ENCODE peak calls at places on chromosomes 6 and 20, in six cellular contexts. M is H9, B is IMR-90, W is neuronal stem cell, V is H1, P is mesenchymal stem cell. A is an unnamed sample.

GRCh38 chr20:33893314-33893713 is 82.2 kb downstream of the CHMP4B start:
- DNase-seq in W (no peak), M (no peak), B (peak), V (no peak), P (peak), A (no peak)

GRCh38 chr20:46366826-46367225 is 39.6 kb downstream of the ELMO2 start:
- DNase-seq in M (no peak), P (no peak), W (no peak), V (no peak), B (no peak), A (no peak)

GRCh38 chr20:51691703-51692102 is 76.5 kb downstream of the ATP9A start:
- DNase-seq in P (no peak), W (no peak), M (no peak), B (no peak), V (no peak), A (no peak)

GRCh38 chr6:87700729-87701675 is 1.0 kb downstream of the AKIRIN2 start:
- DNase-seq in W (peak), M (no peak), V (no peak), B (peak), P (peak), A (peak)

GRCh38 chr6:146693342-146693741 is 94.6 kb downstream of the ADGB start:
- DNase-seq in B (no peak), M (no peak), P (no peak), W (no peak), V (no peak), A (no peak)

GRCh38 chr20:44785768-44786167 is 24.6 kb downstream of the RIMS4 start:
- DNase-seq in V (peak), B (no peak), W (no peak), P (no peak), M (peak), A (peak)

GRCh38 chr6:31094389-31094881 is 17.9 kb downstream of the C6orf15 start:
- DNase-seq in P (no peak), M (no peak), W (no peak), B (no peak), V (no peak), A (no peak)

GRCh38 chr6:144753023-144753705 is 468.0 kb downstream of the UTRN start:
- DNase-seq in M (no peak), W (no peak), B (no peak), V (no peak), P (no peak), A (no peak)

GRCh38 chr6:36765943-36766648 is 68.5 kb downstream of the RAB44 start:
- DNase-seq in P (peak), M (peak), V (peak), W (peak), B (peak), A (peak)

GRCh38 chr20:62104791-62105345 is 17.4 kb upstream of the LSM14B start:
- DNase-seq in W (no peak), B (peak), V (no peak), M (no peak), P (no peak), A (no peak)

GRCh38 chr6:101351173-101351572 is 42.3 kb upstream of the GRIK2 start:
- DNase-seq in M (no peak), W (no peak), V (no peak), B (no peak), P (no peak), A (no peak)

GRCh38 chr6:161373905-161374451 is 100.1 kb upstream of the AGPAT4 start:
- DNase-seq in P (peak), W (peak), V (peak), B (peak), M (peak), A (peak)

GRCh38 chr20:46237221-46237620 is 71.1 kb downstream of the CDH22 start:
- DNase-seq in V (no peak), P (no peak), B (no peak), M (peak), W (no peak), A (peak)

GRCh38 chr6:160137989-160138835 is 16.6 kb downstream of the SLC22A1 start:
- DNase-seq in B (peak), W (peak), M (no peak), V (no peak), P (peak), A (peak)

GRCh38 chr20:35619196-35620095 is 3.8 kb downstream of the SPAG4 start:
- DNase-seq in P (peak), W (peak), M (peak), V (peak), B (peak), A (peak)

GRCh38 chr20:52003976-52004375 is 187.6 kb downstream of the ZFP64 start:
- DNase-seq in P (no peak), W (peak), V (no peak), M (no peak), B (no peak), A (no peak)

GRCh38 chr20:58407966-58408557 is 19.0 kb downstream of the VAPB start:
- DNase-seq in W (no peak), M (no peak), V (no peak), P (peak), B (no peak), A (no peak)

GRCh38 chr6:118768904-118769325 is 117.5 kb upstream of the CEP85L start:
- DNase-seq in M (no peak), P (no peak), W (no peak), B (no peak), V (no peak), A (no peak)

GRCh38 chr20:53839423-53840176 is 230.8 kb downstream of the BCAS1 start:
- DNase-seq in P (no peak), B (no peak), M (no peak), W (no peak), V (no peak), A (no peak)

GRCh38 chr20:35006009-35006408 is 50.3 kb downstream of the MYH7B start:
- DNase-seq in W (no peak), P (no peak), M (peak), V (no peak), B (no peak), A (no peak)

GRCh38 chr6:108606130-108606797 is 45.5 kb downstream of the FOXO3 start:
- DNase-seq in B (no peak), P (no peak), W (no peak), V (no peak), M (no peak), A (no peak)

DNA sequence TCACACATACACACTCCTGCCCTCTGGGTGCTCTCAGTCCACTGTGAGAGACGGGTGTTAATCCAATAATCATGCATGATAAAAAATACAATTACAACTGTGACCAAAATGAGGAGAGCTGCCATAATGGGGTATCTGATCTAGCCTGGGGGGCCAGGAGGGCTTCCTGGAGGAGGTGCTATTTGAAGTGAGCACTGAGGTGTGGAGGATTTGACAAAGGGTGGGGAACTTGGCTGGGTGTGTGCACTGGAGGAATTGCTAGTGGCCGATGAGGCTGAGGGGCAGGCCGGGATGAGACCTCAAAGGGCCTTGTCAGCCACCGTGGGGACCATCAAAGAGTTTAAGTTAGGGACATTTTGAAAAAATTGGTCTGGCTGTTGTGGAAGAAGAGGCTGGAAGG is 34.8 kb downstream of the VSTM2L start:
- DNase-seq in W (no peak), V (no peak), B (no peak), M (no peak), P (no peak), A (no peak)
- H2BK15ac ChIP-seq in W (peak), V (no peak), B (no peak), M (no peak), P (peak), A (no peak)

GRCh38 chr6:50818673-50819072 is at the start of gene TFAP2B:
- DNase-seq in P (no peak), M (no peak), V (no peak), W (no peak), B (no peak), A (no peak)

GRCh38 chr6:50819527-50819905 is 845 bp downstream of the TFAP2B start:
- DNase-seq in M (no peak), W (no peak), V (no peak), B (no peak), P (peak), A (no peak)

GRCh38 chr6:50820590-50821234 is 2.0 kb downstream of the TFAP2B start:
- DNase-seq in W (no peak), V (no peak), B (no peak), P (no peak), M (no peak), A (no peak)

GRCh38 chr6:50821431-50822077 is 2.9 kb downstream of the TFAP2B start:
- DNase-seq in M (no peak), W (no peak), P (no peak), B (no peak), V (no peak), A (no peak)

DNA sequence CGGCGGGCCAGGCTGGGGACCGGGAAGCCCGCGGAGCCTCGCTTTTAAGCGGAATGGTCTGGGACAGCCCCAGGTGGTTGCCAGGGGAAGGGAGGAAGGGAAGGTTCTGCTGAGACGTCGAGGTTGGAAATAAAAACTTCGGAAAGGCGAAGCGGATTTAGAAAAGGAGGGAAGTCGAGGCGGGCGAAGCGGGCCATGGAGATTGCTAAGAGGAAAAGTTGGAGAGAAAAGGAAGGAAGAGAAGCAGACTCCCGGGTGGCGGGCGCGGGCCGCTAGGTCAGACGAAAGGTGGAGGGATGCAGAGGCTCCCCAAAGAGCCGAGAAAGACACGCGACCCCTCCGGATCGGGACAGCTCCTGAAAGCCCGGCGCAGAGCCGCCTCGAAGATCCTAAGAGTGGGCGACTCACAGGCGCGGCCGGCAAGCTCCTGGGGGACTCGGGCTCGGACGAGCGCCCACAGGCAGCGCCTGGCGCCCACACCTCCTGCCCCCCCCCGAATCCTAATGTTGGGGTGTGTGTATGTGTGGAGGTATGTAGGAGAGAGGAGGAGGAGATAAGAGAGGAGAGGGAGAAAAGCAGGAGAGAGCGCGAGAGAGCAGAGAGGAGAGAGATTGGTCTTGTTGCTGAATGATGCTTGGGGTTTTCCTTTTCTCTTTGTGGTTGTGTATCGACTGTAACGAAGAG is 1.4 kb downstream of the TFAP2B start:
- DNase-seq in P (no peak), B (no peak), V (no peak), M (peak), W (no peak), A (no peak)
- H3K27ac ChIP-seq in P (no peak), B (no peak), V (no peak), M (no peak), W (no peak), A (no peak)

GRCh38 chr6:47234258-47234933 is 75.3 kb downstream of the TNFRSF21 start:
- DNase-seq in V (no peak), M (no peak), B (no peak), P (no peak), W (no peak), A (no peak)
- H2BK5ac ChIP-seq in V (peak), M (no peak), B (no peak), P (no peak), W (no peak), A (no peak)

GRCh38 chr6:142725024-142725770 is 219.8 kb downstream of the HIVEP2 start:
- DNase-seq in M (no peak), B (no peak), V (no peak), P (no peak), W (no peak), A (peak)

GRCh38 chr6:142726616-142727015 is 218.4 kb downstream of the HIVEP2 start:
- DNase-seq in V (no peak), M (no peak), P (no peak), W (no peak), B (no peak), A (peak)

GRCh38 chr6:142722010-142722409 is 223.0 kb downstream of the HIVEP2 start:
- DNase-seq in V (no peak), B (no peak), M (no peak), W (no peak), P (no peak), A (no peak)

GRCh38 chr6:142718667-142719191 is 226.2 kb downstream of the HIVEP2 start:
- DNase-seq in P (no peak), V (no peak), M (no peak), B (no peak), W (no peak), A (no peak)

DNA sequence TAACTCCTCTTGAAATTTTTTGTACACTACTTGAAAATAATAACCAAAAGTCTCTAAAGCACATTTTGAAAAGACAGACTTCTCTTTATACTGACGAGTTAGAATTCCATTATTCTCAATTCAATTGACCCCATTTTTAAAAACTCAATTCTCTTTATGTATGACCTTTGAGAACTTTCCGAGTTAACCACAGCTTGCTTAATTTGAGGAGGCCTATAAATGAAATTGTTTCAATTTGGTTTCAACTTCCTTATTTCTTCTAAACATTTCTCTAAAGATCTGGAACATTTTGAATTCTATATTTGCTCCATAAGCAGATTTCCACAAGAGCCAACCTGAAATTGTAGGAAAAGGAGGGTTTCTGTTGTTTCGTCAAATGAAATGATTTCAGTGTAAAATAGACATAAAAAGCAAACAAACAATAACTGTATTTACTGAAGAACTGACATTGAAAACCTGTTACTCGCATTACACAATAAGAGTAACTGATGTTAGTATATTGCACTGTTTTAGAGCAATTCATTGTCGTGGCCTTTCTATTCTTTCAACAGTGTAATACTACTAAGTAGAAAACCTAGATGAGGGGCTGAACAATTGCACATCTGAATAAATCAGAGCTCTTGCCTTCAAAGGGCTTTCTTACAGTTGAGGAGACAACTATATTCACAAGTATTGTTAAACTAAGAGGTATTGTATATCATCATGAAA is 223.6 kb downstream of the HIVEP2 start:
- DNase-seq in B (no peak), M (no peak), V (no peak), W (no peak), P (no peak), A (no peak)
- H2BK15ac ChIP-seq in B (no peak), M (no peak), V (no peak), W (no peak), P (no peak), A (no peak)

GRCh38 chr20:3121271-3121911 is 36.9 kb upstream of the AVP start:
- DNase-seq in W (no peak), B (no peak), V (no peak), P (no peak), M (no peak), A (no peak)
- H3K27ac ChIP-seq in W (no peak), B (no peak), V (no peak), P (no peak), M (no peak), A (no peak)

GRCh38 chr6:163415176-163415619 is 680 bp downstream of the QKI start:
- DNase-seq in M (no peak), W (peak), P (no peak), B (no peak), V (no peak), A (peak)
- H2BK5ac ChIP-seq in M (no peak), W (peak), P (peak), B (peak), V (no peak), A (no peak)

A was measured in mesendoderm.